ENCODE peak calls at places on chromosomes 13 and 19, in seven cellular contexts. S, I, G, Z, V, T and X are unnamed samples.

GRCh38 chr13:49040872-49041271 is 65.2 kb downstream of the FNDC3A start:
- DNase-seq in Z (no peak), T (no peak), V (no peak), S (no peak), G (no peak), I (no peak), X (no peak)

GRCh38 chr19:3196064-3196932 is 10.6 kb downstream of the NCLN start:
- DNase-seq in Z (no peak), I (no peak), G (no peak), V (no peak), S (no peak), T (no peak), X (no peak)

GRCh38 chr19:46413262-46414031 is at the start of gene CCDC8:
- DNase-seq in S (peak), Z (peak), G (no peak), I (peak), T (peak), V (peak), X (peak)

GRCh38 chr19:18406749-18407148 is 9.3 kb upstream of the LRRC25 start:
- DNase-seq in Z (no peak), I (no peak), S (no peak), G (no peak), T (no peak), V (no peak), X (no peak)

GRCh38 chr19:39941615-39942507 is 7.4 kb upstream of the FCGBP start:
- DNase-seq in Z (no peak), I (no peak), G (peak), T (no peak), S (no peak), V (peak), X (no peak)

GRCh38 chr13:94390881-94391280 is 88.6 kb downstream of the DCT start:
- DNase-seq in G (no peak), I (no peak), V (no peak), Z (no peak), T (peak), S (no peak), X (peak)

GRCh38 chr13:97068146-97068545 is 73.9 kb upstream of the OXGR1 start:
- DNase-seq in Z (no peak), S (peak), I (no peak), V (no peak), T (no peak), G (no peak), X (no peak)

GRCh38 chr13:110249326-110249725 is 57.6 kb downstream of the COL4A1 start:
- DNase-seq in S (no peak), Z (no peak), G (no peak), T (no peak), V (no peak), I (no peak), X (no peak)

GRCh38 chr19:311813-312261 is 20.6 kb upstream of the PLPP2 start:
- DNase-seq in T (no peak), I (no peak), G (no peak), Z (no peak), V (no peak), S (no peak), X (no peak)

GRCh38 chr19:18160792-18161690 is 8.1 kb downstream of the PIK3R2 start:
- DNase-seq in V (peak), S (no peak), T (peak), I (peak), G (peak), Z (peak), X (peak)

GRCh38 chr19:58572818-58573657 is at the start of gene MZF1:
- DNase-seq in G (peak), V (peak), T (peak), S (no peak), I (peak), Z (peak), X (peak)

GRCh38 chr13:107271226-107271625 is 703.3 kb upstream of the ARGLU1 start:
- DNase-seq in T (peak), Z (no peak), V (no peak), G (no peak), S (no peak), I (peak), X (peak)

GRCh38 chr19:46126086-46126485 is 1.6 kb upstream of the IGFL3 start:
- DNase-seq in T (no peak), G (no peak), I (no peak), V (no peak), Z (peak), S (no peak), X (peak)

GRCh38 chr13:24982333-24982999 is 113.5 kb upstream of the PABPC3 start:
- DNase-seq in T (no peak), V (no peak), I (no peak), G (no peak), S (peak), Z (no peak), X (no peak)

GRCh38 chr19:45217193-45217956 is 27.8 kb downstream of the EXOC3L2 start:
- DNase-seq in Z (peak), T (no peak), S (no peak), G (no peak), V (no peak), I (peak), X (peak)

GRCh38 chr13:51584731-51585191 is 499 bp downstream of the WDFY2 start:
- DNase-seq in I (peak), S (peak), V (peak), T (peak), G (peak), Z (peak), X (peak)

GRCh38 chr19:46469541-46470185 is 1.7 kb downstream of the PNMA8A start:
- DNase-seq in V (no peak), Z (no peak), T (no peak), I (no peak), S (no peak), G (no peak), X (no peak)

GRCh38 chr13:41650706-41651105 is 193.4 kb downstream of the RGCC start:
- DNase-seq in T (no peak), Z (no peak), V (no peak), I (no peak), G (no peak), S (no peak), X (no peak)